ENCODE peak calls at places on chromosomes 4 and X, in five cellular contexts. F is OCI-LY7; W is CD8-positive, alpha-beta memory T cell; H is heart left ventricle; D is A549. T is an unnamed sample.

GRCh38 chr4:54063224-54063623 is 1.2 kb downstream of the CHIC2 start:
- DNase-seq in D (no peak), F (no peak), W (no peak), H (no peak), T (no peak)

GRCh38 chrX:16601885-16602284 is 48.1 kb upstream of the S100G start:
- DNase-seq in D (no peak), W (no peak), F (no peak), H (no peak), T (no peak)

GRCh38 chr4:186805020-186805820 is 81.6 kb upstream of the FAT1 start:
- DNase-seq in W (no peak), H (no peak), D (no peak), F (no peak), T (no peak)

GRCh38 chr4:150411527-150411926 is 170.4 kb upstream of the MAB21L2 start:
- DNase-seq in H (no peak), W (no peak), F (no peak), D (no peak), T (no peak)

GRCh38 chr4:173539986-173540385 is 10.0 kb upstream of the HAND2 start:
- DNase-seq in D (no peak), H (no peak), W (no peak), F (no peak), T (peak; percentile 40)

GRCh38 chr4:174613979-174614378 is 91.7 kb upstream of the HPGD start:
- DNase-seq in H (no peak), D (no peak), W (no peak), F (no peak), T (no peak)

GRCh38 chr4:38223306-38223705 is 263.1 kb downstream of the PTTG2 start:
- DNase-seq in F (no peak), D (no peak), W (no peak), H (no peak), T (no peak)

GRCh38 chrX:46758163-46758955 is 559 bp downstream of the SLC9A7 start:
- DNase-seq in F (peak; percentile 52), W (no peak), D (no peak), H (no peak), T (no peak)

GRCh38 chr4:165394275-165394674 is 15.5 kb downstream of the CPE start:
- DNase-seq in D (no peak), H (no peak), F (no peak), W (no peak), T (no peak)

GRCh38 chr4:138673053-138673452 is 342.5 kb upstream of the NOCT start:
- DNase-seq in F (no peak), H (no peak), W (no peak), D (no peak), T (no peak)

GRCh38 chrX:118420462-118420861 is 74.6 kb downstream of the WDR44 start:
- DNase-seq in W (no peak), H (no peak), D (no peak), F (no peak), T (no peak)

GRCh38 chr4:13541720-13542576 is 2.4 kb downstream of the NKX3-2 start:
- DNase-seq in D (no peak), W (peak; percentile 42), F (no peak), H (no peak), T (no peak)

GRCh38 chr4:17276821-17277220 is 235.1 kb downstream of the QDPR start:
- DNase-seq in W (no peak), D (no peak), F (no peak), H (peak; percentile 33), T (no peak)

GRCh38 chr4:16721618-16722291 is 176.7 kb downstream of the LDB2 start:
- DNase-seq in F (no peak), D (no peak), W (no peak), H (no peak), T (peak; percentile 30)

GRCh38 chrX:103151799-103152198 is 58.9 kb upstream of the NXF3 start:
- DNase-seq in W (no peak), F (no peak), D (no peak), H (no peak), T (no peak)

GRCh38 chrX:12002876-12003275 is 135.4 kb upstream of the FRMPD4 start:
- DNase-seq in F (no peak), W (no peak), D (no peak), H (no peak), T (no peak)

GRCh38 chr4:112517067-112517588 is 1.1 kb upstream of the NEUROG2 start:
- DNase-seq in D (no peak), W (no peak), H (no peak), F (peak; percentile 51), T (no peak)

GRCh38 chrX:123464709-123465108 is 268.1 kb downstream of the THOC2 start:
- DNase-seq in F (no peak), W (no peak), H (no peak), D (no peak), T (no peak)

DNA sequence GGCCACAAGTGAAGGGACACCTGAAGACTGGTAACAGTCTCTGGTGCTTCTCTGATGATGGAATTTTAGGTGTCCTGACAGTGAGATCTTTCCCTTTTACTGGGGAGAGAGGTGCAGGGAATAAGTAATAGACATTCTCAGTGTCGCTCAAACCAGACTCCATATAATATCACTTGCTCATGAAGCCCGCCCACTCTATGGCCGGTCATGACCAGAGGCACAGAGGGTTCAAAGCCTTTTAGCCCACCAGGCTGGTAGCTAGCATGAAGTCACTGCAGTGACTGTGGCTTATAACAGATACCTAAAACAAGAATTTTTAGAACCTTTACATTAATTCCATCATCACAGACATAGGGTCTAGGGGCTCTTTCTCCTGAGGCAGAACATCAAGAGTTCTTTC is 2.9 kb downstream of the CD40LG start:
- DNase-seq in H (no peak), F (no peak), W (no peak), D (no peak), T (no peak)
- H3K9me3 ChIP-seq in H (no peaks in the 10 kb centered on the region), F (no peaks in the 10 kb centered on the region), W (no peaks in the 10 kb centered on the region), D (no peaks in the 10 kb centered on the region), T (no peaks in the 10 kb centered on the region)

DNA sequence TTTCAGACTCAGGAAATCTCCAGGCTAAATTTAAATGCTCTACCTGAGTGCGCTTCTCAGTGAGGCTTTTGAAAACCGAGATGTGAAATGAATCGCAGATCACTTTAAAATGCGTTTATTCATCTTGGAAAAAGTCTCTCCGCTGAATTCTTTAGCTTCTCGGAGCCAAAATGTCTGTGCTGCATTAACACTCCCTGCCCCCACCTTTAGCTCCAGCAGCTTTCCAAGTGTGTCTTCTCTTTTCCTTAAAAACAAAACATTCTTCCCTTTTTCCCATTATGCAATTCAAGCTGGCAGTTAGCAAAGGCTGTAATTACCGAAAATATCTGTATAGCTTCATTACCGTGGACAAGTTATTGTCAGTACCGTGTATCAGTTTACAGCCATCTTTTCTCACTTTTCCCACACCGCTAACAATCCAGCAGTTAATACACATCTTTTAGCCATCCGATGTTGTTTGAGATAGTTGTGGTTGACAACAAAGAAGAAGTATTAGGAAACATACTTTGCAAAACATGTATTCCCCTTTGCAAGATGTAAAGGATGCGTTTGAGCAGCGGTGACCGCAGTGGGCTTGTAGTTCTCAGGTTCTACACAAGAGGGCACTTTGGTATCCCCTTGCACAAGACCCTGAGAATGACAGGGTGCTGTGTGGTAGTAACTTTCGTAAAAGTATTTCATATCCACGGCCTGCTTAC is 136.1 kb upstream of the STX18 start:
- DNase-seq in D (no peak), W (no peak), H (no peak), F (peak; percentile 13), T (peak; percentile 58)
- H3K4me3 ChIP-seq in D (no peak overlapping the region), W (no peak overlapping the region), H (no peak overlapping the region), F (no peak overlapping the region), T (peak overlapping the region; percentile 71)

DNA sequence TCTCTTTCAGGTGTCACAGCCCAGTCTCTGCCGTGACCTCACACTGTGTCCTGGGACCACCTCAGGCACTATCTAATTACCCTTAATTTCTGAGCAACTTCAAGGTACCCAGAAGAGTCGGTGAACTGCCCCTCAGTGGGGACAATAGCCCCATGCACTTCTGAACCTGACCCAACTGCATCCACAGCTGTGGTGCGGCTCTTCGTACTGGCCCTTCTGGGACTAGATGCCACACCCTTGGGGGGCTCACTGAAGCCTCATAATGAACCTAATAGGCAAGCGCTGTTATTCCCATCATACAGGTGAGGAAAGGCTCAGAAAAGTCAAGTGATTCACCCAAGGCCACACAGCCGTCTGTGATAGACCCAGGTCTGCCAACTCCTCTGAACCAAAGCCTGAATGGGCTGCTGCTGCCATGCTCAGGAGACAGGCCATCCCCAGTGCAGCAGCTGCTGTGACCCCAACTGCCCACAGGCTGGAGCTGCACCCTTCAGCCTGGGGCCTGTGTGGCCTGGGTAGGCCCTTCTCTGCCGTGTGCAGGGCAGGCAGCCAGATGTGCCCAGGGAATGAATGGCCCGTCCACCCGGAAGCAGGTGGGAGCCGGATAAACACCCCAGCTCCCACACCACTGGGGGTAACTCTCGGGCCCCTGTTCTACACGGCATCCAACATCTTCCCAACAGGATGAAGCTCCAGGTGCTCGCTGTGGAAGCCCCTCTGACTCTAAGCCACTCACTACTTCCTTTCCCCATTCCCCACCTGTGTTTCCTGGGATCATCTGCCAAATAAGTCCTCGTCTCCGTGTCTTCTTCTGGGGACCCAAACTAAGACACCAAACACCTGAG is 35.9 kb downstream of the HMX1 start:
- DNase-seq in H (no peak), W (peak; percentile 8), D (no peak), F (no peak), T (no peak)
- H3K9me3 ChIP-seq in H (no peaks in the 10 kb centered on the region), W (no peaks in the 10 kb centered on the region), D (no peaks in the 10 kb centered on the region), F (no peaks in the 10 kb centered on the region), T (no peaks in the 10 kb centered on the region)

DNA sequence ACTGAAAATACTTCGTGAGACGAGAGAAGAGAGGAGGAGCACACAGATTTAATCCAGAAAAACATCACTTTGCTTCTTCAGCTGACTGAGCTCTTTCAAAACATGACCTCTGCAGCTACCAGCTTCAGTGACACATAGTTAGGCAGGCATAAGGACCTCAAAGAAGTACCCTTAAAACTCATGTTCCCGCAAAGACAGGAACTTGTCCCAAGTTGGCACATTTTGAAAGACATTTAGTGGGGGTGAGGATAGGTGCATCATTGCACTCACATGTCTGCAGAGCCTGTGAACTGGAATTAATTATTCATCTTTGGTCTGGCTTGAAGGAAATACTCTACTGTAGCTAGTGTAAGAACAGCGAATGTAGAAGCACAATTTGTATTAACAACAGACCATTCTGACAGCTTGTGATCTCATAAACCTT is 221.8 kb downstream of the MGST2 start:
- DNase-seq in F (no peak), W (no peak), H (no peak), D (no peak), T (no peak)
- H3K4me3 ChIP-seq in F (no peak overlapping the region), W (no peak overlapping the region), H (peak overlapping the region; percentile 13), D (no peak overlapping the region), T (peak overlapping the region; percentile 29)